ENCODE peak calls at places on chromosomes 5 and 9, in seven cellular contexts. Z is prostate gland, U is substantia nigra, Y is HepG2, X is brain microvascular endothelial cell, M is IMR-90, E is stomach. C is an unnamed sample.

GRCh38 chr5:6822556-6823343 is 109.5 kb downstream of the TENT4A start:
- DNase-seq in Z (no peak), U (no peak), Y (no peak), X (no peak), M (no peak), E (no peak), C (no peak)

GRCh38 chr5:74863726-74864125 is 2.5 kb downstream of the FAM169A start:
- DNase-seq in Z (no peak), U (no peak), Y (no peak), X (no peak), M (no peak), E (no peak), C (no peak)

GRCh38 chr9:99433555-99433954 is 211.5 kb downstream of the SEC61B start:
- DNase-seq in Z (no peak), U (no peak), Y (peak; percentile 53), X (peak; percentile 80), M (peak; percentile 89), E (no peak), C (no peak)

GRCh38 chr9:122991370-122991830 is 42.1 kb upstream of the GPR21 start:
- DNase-seq in Z (peak; percentile 10), U (no peak), Y (peak; percentile 25), X (peak; percentile 76), M (peak; percentile 94), E (no peak), C (peak; percentile 29)

GRCh38 chr9:101586651-101587050 is 8.1 kb downstream of the PPP3R2 start:
- DNase-seq in Z (no peak), U (no peak), Y (peak; percentile 3), X (no peak), M (no peak), E (no peak), C (no peak)

GRCh38 chr9:117444466-117444865 is 29.6 kb upstream of the ASTN2 start:
- DNase-seq in Z (no peak), U (no peak), Y (no peak), X (no peak), M (no peak), E (no peak), C (no peak)

GRCh38 chr5:163033656-163034055 is 403.7 kb upstream of the CCNG1 start:
- DNase-seq in Z (no peak), U (no peak), Y (no peak), X (no peak), M (no peak), E (no peak), C (no peak)

GRCh38 chr5:151615431-151615830 is 24.3 kb upstream of the FAT2 start:
- DNase-seq in Z (no peak), U (no peak), Y (no peak), X (no peak), M (no peak), E (no peak), C (no peak)

GRCh38 chr9:82923410-82924242 is 139.3 kb downstream of the RASEF start:
- DNase-seq in Z (no peak), U (no peak), Y (peak; percentile 23), X (peak; percentile 32), M (no peak), E (no peak), C (no peak)

GRCh38 chr9:35611230-35611797 is 6.3 kb downstream of the TESK1 start:
- DNase-seq in Z (no peak), U (no peak), Y (peak; percentile 17), X (peak; percentile 34), M (peak; percentile 35), E (peak; percentile 45), C (no peak)

GRCh38 chr9:120745278-120745677 is 31.0 kb upstream of the MEGF9 start:
- DNase-seq in Z (no peak), U (no peak), Y (no peak), X (no peak), M (no peak), E (no peak), C (no peak)

GRCh38 chr5:176415240-176416122 is 858 bp downstream of the CLTB start:
- DNase-seq in Z (peak; percentile 15), U (no peak), Y (no peak), X (peak; percentile 42), M (peak; percentile 49), E (peak; percentile 41), C (no peak)

DNA sequence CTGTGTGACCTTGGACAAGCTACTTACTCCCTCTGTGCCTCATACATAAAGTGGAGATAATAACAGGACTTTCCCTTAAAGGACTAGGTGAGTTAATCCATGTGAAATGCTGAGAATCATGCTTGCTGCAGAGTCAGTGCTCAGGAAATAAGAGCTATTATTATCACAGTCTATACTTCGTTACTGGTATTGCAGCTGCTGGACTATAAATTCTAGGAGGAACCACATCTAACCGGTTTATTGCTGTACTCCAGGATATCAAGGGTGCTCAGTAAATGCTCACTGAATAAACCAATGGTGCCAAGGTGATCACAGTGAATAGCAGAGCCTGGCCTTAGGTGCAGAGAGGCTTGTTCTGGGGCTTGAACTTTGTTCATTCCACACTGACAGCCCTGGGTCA is 69.3 kb downstream of the HSPA4 start:
- DNase-seq in Z (no peak), U (no peak), Y (no peak), X (peak; percentile 4), M (peak; percentile 22), E (no peak), C (peak; percentile 38)
- H3K27ac ChIP-seq in Z (no peak overlapping the region), U (no peak overlapping the region), Y (no peak overlapping the region), X (no peak overlapping the region), M (no peak overlapping the region), E (no peak overlapping the region), C (no peak overlapping the region)

DNA sequence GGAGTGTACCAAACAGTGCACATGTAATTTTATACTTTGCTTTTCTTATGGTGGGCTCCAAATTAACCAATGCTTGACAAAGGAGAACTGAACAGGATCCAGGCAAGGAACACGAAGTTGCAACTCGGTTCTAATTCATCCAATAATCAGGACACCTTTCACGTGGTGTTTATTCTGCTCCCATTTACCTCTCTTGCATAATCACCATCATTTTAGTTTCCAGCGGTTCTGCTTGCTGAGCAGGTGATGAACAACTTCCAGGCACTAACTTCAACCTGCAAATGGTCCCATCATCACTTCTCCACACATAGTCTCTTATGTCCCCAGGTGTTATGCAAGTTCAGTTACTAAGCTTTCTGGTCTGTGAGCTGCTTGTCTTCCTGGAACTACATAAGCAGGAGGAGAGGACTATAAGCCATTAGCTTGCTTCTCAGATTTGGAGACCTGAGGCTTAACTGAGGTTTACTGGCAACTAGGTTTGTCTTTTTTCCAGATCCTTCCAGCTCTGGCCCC is 326.8 kb upstream of the SLC30A5 start:
- DNase-seq in Z (no peak), U (no peak), Y (no peak), X (no peak), M (no peak), E (no peak), C (no peak)
- H3K27ac ChIP-seq in Z (no peak overlapping the region), U (no peak overlapping the region), Y (no peak overlapping the region), X (no peak overlapping the region), M (no peak overlapping the region), E (no peak overlapping the region), C (no peak overlapping the region)

GRCh38 chr9:129235041-129235930 is 57.2 kb upstream of the IER5L start:
- DNase-seq in Z (no peak), U (no peak), Y (no peak), X (no peak), M (no peak), E (no peak), C (no peak)

GRCh38 chr9:129237195-129237611 is 59.1 kb upstream of the IER5L start:
- DNase-seq in Z (no peak), U (no peak), Y (no peak), X (peak; percentile 59), M (peak; percentile 65), E (no peak), C (no peak)

GRCh38 chr9:129237804-129238203 is 59.7 kb upstream of the IER5L start:
- DNase-seq in Z (no peak), U (no peak), Y (no peak), X (no peak), M (no peak), E (no peak), C (no peak)

GRCh38 chr9:129235931-129236331 is 57.9 kb upstream of the IER5L start:
- DNase-seq in Z (no peak), U (no peak), Y (no peak), X (no peak), M (no peak), E (no peak), C (no peak)

DNA sequence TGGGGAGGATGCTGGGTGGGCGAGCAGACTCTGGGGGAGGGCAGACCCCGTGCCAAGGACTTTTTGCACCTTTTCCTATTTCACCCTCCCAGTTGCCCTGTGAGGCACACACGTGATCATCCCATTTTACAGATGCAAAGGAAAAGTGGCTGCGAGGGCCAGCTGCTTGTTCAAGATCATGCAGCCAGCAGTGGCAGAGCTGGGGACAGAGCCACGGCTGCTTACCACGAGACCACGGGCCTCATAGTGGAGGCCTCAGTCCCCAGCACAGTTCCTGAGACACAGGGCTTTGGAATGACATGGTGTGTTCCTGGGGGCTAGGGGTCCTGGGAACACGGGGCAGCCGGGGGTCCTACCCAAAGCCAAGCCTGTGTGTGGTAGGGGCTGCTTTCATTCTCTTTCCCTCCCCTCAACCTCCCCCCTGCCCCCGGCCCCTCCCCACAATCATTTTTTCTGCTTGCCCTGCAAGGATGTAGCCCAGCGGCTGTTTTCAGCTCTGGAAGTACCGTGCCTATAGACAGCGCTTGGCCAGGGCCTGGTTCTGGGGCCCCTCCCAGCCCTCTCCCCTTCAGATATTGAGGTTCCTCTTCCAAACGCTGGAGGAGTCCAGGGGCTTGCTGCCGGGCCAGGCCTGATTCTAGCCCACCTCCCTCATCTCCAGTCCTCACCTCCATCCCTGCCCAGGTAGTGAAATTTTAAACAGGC is 58.5 kb upstream of the IER5L start:
- DNase-seq in Z (no peak), U (no peak), Y (no peak), X (no peak), M (no peak), E (no peak), C (no peak)
- H3K27ac ChIP-seq in Z (no peak overlapping the region), U (no peak overlapping the region), Y (no peak overlapping the region), X (no peak overlapping the region), M (no peak overlapping the region), E (no peak overlapping the region), C (no peak overlapping the region)

DNA sequence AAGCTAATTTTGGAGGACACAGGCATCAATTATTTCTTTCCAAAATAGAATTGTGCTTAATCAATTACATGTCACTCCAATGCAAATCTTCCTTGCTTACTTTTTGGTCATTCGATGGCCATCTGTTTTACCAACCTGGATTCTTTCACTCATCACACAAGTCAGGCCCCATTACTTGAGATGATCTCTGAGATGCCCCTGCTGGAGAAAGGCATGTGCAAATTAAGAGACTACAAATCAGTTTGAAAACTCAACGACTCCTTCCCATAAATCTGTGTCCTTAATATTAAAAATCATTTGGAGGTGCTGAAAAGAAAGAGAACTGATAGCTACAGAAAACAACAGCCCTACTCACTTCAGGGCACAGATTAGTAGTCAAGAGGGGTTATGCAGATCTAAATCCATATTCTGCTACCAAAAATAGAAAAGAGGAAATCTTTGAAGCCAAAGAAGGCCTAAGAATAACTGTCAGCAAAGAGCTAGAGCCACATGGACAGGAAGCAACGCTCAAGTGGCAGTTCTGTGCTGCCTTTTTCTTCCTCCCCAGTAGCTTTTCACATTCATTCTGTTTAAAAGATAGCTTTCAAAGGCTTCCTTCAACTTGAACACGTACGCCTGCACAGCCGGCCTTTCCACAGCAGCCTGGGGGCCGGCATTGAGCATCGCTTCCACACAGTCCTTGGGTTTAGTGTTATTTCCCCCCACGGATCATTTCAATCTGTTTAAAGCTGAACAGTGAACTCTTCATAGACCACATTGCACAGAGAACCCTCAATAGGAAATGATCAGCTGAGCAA is 79.3 kb upstream of the MAP3K1 start:
- DNase-seq in Z (no peak), U (no peak), Y (no peak), X (no peak), M (no peak), E (no peak), C (no peak)
- H3K27ac ChIP-seq in Z (no peak overlapping the region), U (no peak overlapping the region), Y (no peak overlapping the region), X (no peak overlapping the region), M (no peak overlapping the region), E (no peak overlapping the region), C (peak overlapping the region; percentile 50)

GRCh38 chr5:166624573-166624972 is 1666.9 kb upstream of the WWC1 start:
- DNase-seq in Z (no peak), U (no peak), Y (no peak), X (no peak), M (no peak), E (no peak), C (no peak)
- H3K27ac ChIP-seq in Z (no peak overlapping the region), U (no peak overlapping the region), Y (no peak overlapping the region), X (no peak overlapping the region), M (no peak overlapping the region), E (no peak overlapping the region), C (no peak overlapping the region)